ENCODE peak calls at places on chromosomes 2 and 18, in nine cellular contexts. P is HEK293T; Z is sciatic nerve; U is GOT3; D is HCEC 1CT; B is T47D; Q is pancreas; H is activated effector memory CD4-positive, alpha-beta T cell treated with anti-CD3 and anti-CD28 coated beads, Interleukin-2, amount 50 U/mL, for 16 hours; T is small intestine. Y is an unnamed sample.

GRCh38 chr2:180208841-180209240 is 201.7 kb upstream of the CWC22 start:
- DNase-seq in P (no peak), Z (no peak), U (no peak), D (peak), B (no peak), Q (no peak), H (no peak), T (no peak), Y (no peak)

GRCh38 chr18:48803951-48804855 is 146.6 kb downstream of the SMAD7 start:
- DNase-seq in P (no peak), Z (peak), U (no peak), D (no peak), B (no peak), Q (peak), H (peak), T (no peak), Y (no peak)

GRCh38 chr2:211503856-211504255 is 947.5 kb downstream of the CPS1 start:
- DNase-seq in P (no peak), Z (no peak), U (no peak), D (no peak), B (no peak), Q (no peak), H (no peak), T (no peak), Y (no peak)

GRCh38 chr18:58978916-58979315 is 114.2 kb downstream of the ZNF532 start:
- DNase-seq in P (no peak), Z (no peak), U (no peak), D (no peak), B (no peak), Q (no peak), H (no peak), T (no peak), Y (no peak)

GRCh38 chr2:70978388-70979357 is at the start of gene ANKRD53:
- DNase-seq in P (no peak), Z (no peak), U (no peak), D (peak), B (no peak), Q (peak), H (no peak), T (peak), Y (peak)

GRCh38 chr18:54999016-54999415 is 39.8 kb upstream of the CCDC68 start:
- DNase-seq in P (no peak), Z (no peak), U (no peak), D (no peak), B (no peak), Q (no peak), H (no peak), T (no peak), Y (no peak)

GRCh38 chr2:54945401-54946219 is 104.6 kb downstream of the RTN4 start:
- DNase-seq in P (no peak), Z (peak), U (peak), D (peak), B (peak), Q (no peak), H (no peak), T (no peak), Y (peak)

GRCh38 chr18:22632191-22632590 is 214.5 kb upstream of the CTAGE1 start:
- DNase-seq in P (no peak), Z (no peak), U (no peak), D (no peak), B (no peak), Q (no peak), H (no peak), T (no peak), Y (no peak)

GRCh38 chr2:181281206-181281832 is 175.9 kb upstream of the ITGA4 start:
- DNase-seq in P (no peak), Z (no peak), U (no peak), D (no peak), B (no peak), Q (no peak), H (no peak), T (peak), Y (no peak)

GRCh38 chr18:61331051-61331450 is 2.2 kb upstream of the CDH20 start:
- DNase-seq in P (no peak), Z (no peak), U (no peak), D (no peak), B (no peak), Q (no peak), H (no peak), T (no peak), Y (no peak)

Y was measured in lung.